ENCODE peak calls at places on chromosomes 2 and 18, in seven cellular contexts. One of them, this sample, is unnamed.

GRCh38 chr2:220275454-220275853 is 648.0 kb downstream of the SLC4A3 start:
- DNase-seq in CD4-positive, alpha-beta memory T cell: no peak
- DNase-seq in Daoy: no peak
- DNase-seq in T-helper 2 cell: no peak
- DNase-seq in NCI-H2029 treated with DMSO at 0.1 percent for 48 hours: no peak
- DNase-seq in HTR-8/SVneo: peak
- DNase-seq in stimulated activated CD4-positive, alpha-beta T cell treated with anti-CD3 and anti-CD28 coated beads, TNF-alpha, amount 100 ng/mL, for 24 hours: no peak
- DNase-seq in this sample: no peak

GRCh38 chr2:233130024-233130423 is 69.9 kb downstream of the INPP5D start:
- DNase-seq in CD4-positive, alpha-beta memory T cell: no peak
- DNase-seq in Daoy: no peak
- DNase-seq in T-helper 2 cell: no peak
- DNase-seq in NCI-H2029 treated with DMSO at 0.1 percent for 48 hours: no peak
- DNase-seq in HTR-8/SVneo: no peak
- DNase-seq in stimulated activated CD4-positive, alpha-beta T cell treated with anti-CD3 and anti-CD28 coated beads, TNF-alpha, amount 100 ng/mL, for 24 hours: no peak
- DNase-seq in this sample: no peak

GRCh38 chr2:54665436-54665856 is 58.0 kb upstream of the EML6 start:
- DNase-seq in CD4-positive, alpha-beta memory T cell: peak
- DNase-seq in Daoy: peak
- DNase-seq in T-helper 2 cell: peak
- DNase-seq in NCI-H2029 treated with DMSO at 0.1 percent for 48 hours: peak
- DNase-seq in HTR-8/SVneo: peak
- DNase-seq in stimulated activated CD4-positive, alpha-beta T cell treated with anti-CD3 and anti-CD28 coated beads, TNF-alpha, amount 100 ng/mL, for 24 hours: no peak
- DNase-seq in this sample: peak

GRCh38 chr2:123696799-123697410 is 328.2 kb upstream of the CNTNAP5 start:
- DNase-seq in CD4-positive, alpha-beta memory T cell: no peak
- DNase-seq in Daoy: no peak
- DNase-seq in T-helper 2 cell: no peak
- DNase-seq in NCI-H2029 treated with DMSO at 0.1 percent for 48 hours: no peak
- DNase-seq in HTR-8/SVneo: no peak
- DNase-seq in stimulated activated CD4-positive, alpha-beta T cell treated with anti-CD3 and anti-CD28 coated beads, TNF-alpha, amount 100 ng/mL, for 24 hours: no peak
- DNase-seq in this sample: no peak

GRCh38 chr2:102137138-102137537 is 5.4 kb upstream of the IL1R1 start:
- DNase-seq in CD4-positive, alpha-beta memory T cell: no peak
- DNase-seq in Daoy: no peak
- DNase-seq in T-helper 2 cell: peak
- DNase-seq in NCI-H2029 treated with DMSO at 0.1 percent for 48 hours: no peak
- DNase-seq in HTR-8/SVneo: no peak
- DNase-seq in stimulated activated CD4-positive, alpha-beta T cell treated with anti-CD3 and anti-CD28 coated beads, TNF-alpha, amount 100 ng/mL, for 24 hours: peak
- DNase-seq in this sample: no peak

GRCh38 chr2:108870069-108870644 is 83.6 kb downstream of the CCDC138 start:
- DNase-seq in CD4-positive, alpha-beta memory T cell: no peak
- DNase-seq in Daoy: no peak
- DNase-seq in T-helper 2 cell: no peak
- DNase-seq in NCI-H2029 treated with DMSO at 0.1 percent for 48 hours: no peak
- DNase-seq in HTR-8/SVneo: no peak
- DNase-seq in stimulated activated CD4-positive, alpha-beta T cell treated with anti-CD3 and anti-CD28 coated beads, TNF-alpha, amount 100 ng/mL, for 24 hours: no peak
- DNase-seq in this sample: no peak

GRCh38 chr18:22601481-22601880 is 183.8 kb upstream of the CTAGE1 start:
- DNase-seq in CD4-positive, alpha-beta memory T cell: no peak
- DNase-seq in Daoy: no peak
- DNase-seq in T-helper 2 cell: no peak
- DNase-seq in NCI-H2029 treated with DMSO at 0.1 percent for 48 hours: no peak
- DNase-seq in HTR-8/SVneo: no peak
- DNase-seq in stimulated activated CD4-positive, alpha-beta T cell treated with anti-CD3 and anti-CD28 coated beads, TNF-alpha, amount 100 ng/mL, for 24 hours: no peak
- DNase-seq in this sample: no peak

GRCh38 chr2:26540306-26540705 is 62.4 kb upstream of the OTOF start:
- DNase-seq in CD4-positive, alpha-beta memory T cell: no peak
- DNase-seq in Daoy: no peak
- DNase-seq in T-helper 2 cell: no peak
- DNase-seq in NCI-H2029 treated with DMSO at 0.1 percent for 48 hours: no peak
- DNase-seq in HTR-8/SVneo: no peak
- DNase-seq in stimulated activated CD4-positive, alpha-beta T cell treated with anti-CD3 and anti-CD28 coated beads, TNF-alpha, amount 100 ng/mL, for 24 hours: no peak
- DNase-seq in this sample: no peak

GRCh38 chr2:7881038-7881437 is 800.8 kb upstream of the ID2 start:
- DNase-seq in CD4-positive, alpha-beta memory T cell: no peak
- DNase-seq in Daoy: no peak
- DNase-seq in T-helper 2 cell: no peak
- DNase-seq in NCI-H2029 treated with DMSO at 0.1 percent for 48 hours: no peak
- DNase-seq in HTR-8/SVneo: no peak
- DNase-seq in stimulated activated CD4-positive, alpha-beta T cell treated with anti-CD3 and anti-CD28 coated beads, TNF-alpha, amount 100 ng/mL, for 24 hours: no peak
- DNase-seq in this sample: no peak

GRCh38 chr18:78672862-78673446 is 306.7 kb upstream of the SALL3 start:
- DNase-seq in CD4-positive, alpha-beta memory T cell: no peak
- DNase-seq in Daoy: no peak
- DNase-seq in T-helper 2 cell: no peak
- DNase-seq in NCI-H2029 treated with DMSO at 0.1 percent for 48 hours: no peak
- DNase-seq in HTR-8/SVneo: no peak
- DNase-seq in stimulated activated CD4-positive, alpha-beta T cell treated with anti-CD3 and anti-CD28 coated beads, TNF-alpha, amount 100 ng/mL, for 24 hours: no peak
- DNase-seq in this sample: no peak

GRCh38 chr2:201966691-201967388 is 66.8 kb upstream of the FZD7 start:
- DNase-seq in CD4-positive, alpha-beta memory T cell: no peak
- DNase-seq in Daoy: no peak
- DNase-seq in T-helper 2 cell: no peak
- DNase-seq in NCI-H2029 treated with DMSO at 0.1 percent for 48 hours: no peak
- DNase-seq in HTR-8/SVneo: no peak
- DNase-seq in stimulated activated CD4-positive, alpha-beta T cell treated with anti-CD3 and anti-CD28 coated beads, TNF-alpha, amount 100 ng/mL, for 24 hours: no peak
- DNase-seq in this sample: no peak

GRCh38 chr2:172288603-172289002 is 138.8 kb upstream of the ITGA6 start:
- DNase-seq in CD4-positive, alpha-beta memory T cell: peak
- DNase-seq in Daoy: peak
- DNase-seq in T-helper 2 cell: peak
- DNase-seq in NCI-H2029 treated with DMSO at 0.1 percent for 48 hours: peak
- DNase-seq in HTR-8/SVneo: no peak
- DNase-seq in stimulated activated CD4-positive, alpha-beta T cell treated with anti-CD3 and anti-CD28 coated beads, TNF-alpha, amount 100 ng/mL, for 24 hours: no peak
- DNase-seq in this sample: no peak

GRCh38 chr18:65279668-65280305 is 471.0 kb upstream of the CDH7 start:
- DNase-seq in CD4-positive, alpha-beta memory T cell: no peak
- DNase-seq in Daoy: no peak
- DNase-seq in T-helper 2 cell: no peak
- DNase-seq in NCI-H2029 treated with DMSO at 0.1 percent for 48 hours: no peak
- DNase-seq in HTR-8/SVneo: no peak
- DNase-seq in stimulated activated CD4-positive, alpha-beta T cell treated with anti-CD3 and anti-CD28 coated beads, TNF-alpha, amount 100 ng/mL, for 24 hours: no peak
- DNase-seq in this sample: no peak

GRCh38 chr2:7450188-7451156 is 533.3 kb downstream of the RNF144A start:
- DNase-seq in CD4-positive, alpha-beta memory T cell: peak
- DNase-seq in Daoy: no peak
- DNase-seq in T-helper 2 cell: peak
- DNase-seq in NCI-H2029 treated with DMSO at 0.1 percent for 48 hours: no peak
- DNase-seq in HTR-8/SVneo: no peak
- DNase-seq in stimulated activated CD4-positive, alpha-beta T cell treated with anti-CD3 and anti-CD28 coated beads, TNF-alpha, amount 100 ng/mL, for 24 hours: no peak
- DNase-seq in this sample: peak

GRCh38 chr2:209383212-209383611 is 40.6 kb upstream of the MAP2 start:
- DNase-seq in CD4-positive, alpha-beta memory T cell: no peak
- DNase-seq in Daoy: peak
- DNase-seq in T-helper 2 cell: no peak
- DNase-seq in NCI-H2029 treated with DMSO at 0.1 percent for 48 hours: peak
- DNase-seq in HTR-8/SVneo: peak
- DNase-seq in stimulated activated CD4-positive, alpha-beta T cell treated with anti-CD3 and anti-CD28 coated beads, TNF-alpha, amount 100 ng/mL, for 24 hours: no peak
- DNase-seq in this sample: no peak

GRCh38 chr18:80228051-80228848 is 19.1 kb downstream of the PARD6G start:
- DNase-seq in CD4-positive, alpha-beta memory T cell: no peak
- DNase-seq in Daoy: no peak
- DNase-seq in T-helper 2 cell: no peak
- DNase-seq in NCI-H2029 treated with DMSO at 0.1 percent for 48 hours: no peak
- DNase-seq in HTR-8/SVneo: no peak
- DNase-seq in stimulated activated CD4-positive, alpha-beta T cell treated with anti-CD3 and anti-CD28 coated beads, TNF-alpha, amount 100 ng/mL, for 24 hours: no peak
- DNase-seq in this sample: peak

GRCh38 chr2:132605236-132606180 is 64.5 kb downstream of the LYPD1 start:
- DNase-seq in CD4-positive, alpha-beta memory T cell: no peak
- DNase-seq in Daoy: no peak
- DNase-seq in T-helper 2 cell: no peak
- DNase-seq in NCI-H2029 treated with DMSO at 0.1 percent for 48 hours: no peak
- DNase-seq in HTR-8/SVneo: no peak
- DNase-seq in stimulated activated CD4-positive, alpha-beta T cell treated with anti-CD3 and anti-CD28 coated beads, TNF-alpha, amount 100 ng/mL, for 24 hours: no peak
- DNase-seq in this sample: no peak

GRCh38 chr2:215028231-215028630 is 110.2 kb downstream of the ABCA12 start:
- DNase-seq in CD4-positive, alpha-beta memory T cell: no peak
- DNase-seq in Daoy: peak
- DNase-seq in T-helper 2 cell: no peak
- DNase-seq in NCI-H2029 treated with DMSO at 0.1 percent for 48 hours: no peak
- DNase-seq in HTR-8/SVneo: peak
- DNase-seq in stimulated activated CD4-positive, alpha-beta T cell treated with anti-CD3 and anti-CD28 coated beads, TNF-alpha, amount 100 ng/mL, for 24 hours: no peak
- DNase-seq in this sample: no peak

GRCh38 chr2:121454549-121455090 is 76.1 kb upstream of the RNU4ATAC start:
- DNase-seq in CD4-positive, alpha-beta memory T cell: no peak
- DNase-seq in Daoy: no peak
- DNase-seq in T-helper 2 cell: no peak
- DNase-seq in NCI-H2029 treated with DMSO at 0.1 percent for 48 hours: no peak
- DNase-seq in HTR-8/SVneo: no peak
- DNase-seq in stimulated activated CD4-positive, alpha-beta T cell treated with anti-CD3 and anti-CD28 coated beads, TNF-alpha, amount 100 ng/mL, for 24 hours: no peak
- DNase-seq in this sample: no peak

GRCh38 chr2:26691881-26692813 is at the start of gene KCNK3:
- DNase-seq in CD4-positive, alpha-beta memory T cell: peak
- DNase-seq in Daoy: peak
- DNase-seq in T-helper 2 cell: peak
- DNase-seq in NCI-H2029 treated with DMSO at 0.1 percent for 48 hours: peak
- DNase-seq in HTR-8/SVneo: peak
- DNase-seq in stimulated activated CD4-positive, alpha-beta T cell treated with anti-CD3 and anti-CD28 coated beads, TNF-alpha, amount 100 ng/mL, for 24 hours: peak
- DNase-seq in this sample: peak

GRCh38 chr2:78145395-78145996 is 623.3 kb upstream of the LRRTM4 start:
- DNase-seq in CD4-positive, alpha-beta memory T cell: no peak
- DNase-seq in Daoy: no peak
- DNase-seq in T-helper 2 cell: no peak
- DNase-seq in NCI-H2029 treated with DMSO at 0.1 percent for 48 hours: no peak
- DNase-seq in HTR-8/SVneo: no peak
- DNase-seq in stimulated activated CD4-positive, alpha-beta T cell treated with anti-CD3 and anti-CD28 coated beads, TNF-alpha, amount 100 ng/mL, for 24 hours: no peak
- DNase-seq in this sample: no peak

GRCh38 chr2:241937297-241937696 is 67.8 kb downstream of the RTP5 start:
- DNase-seq in CD4-positive, alpha-beta memory T cell: no peak
- DNase-seq in Daoy: no peak
- DNase-seq in T-helper 2 cell: no peak
- DNase-seq in NCI-H2029 treated with DMSO at 0.1 percent for 48 hours: no peak
- DNase-seq in HTR-8/SVneo: no peak
- DNase-seq in stimulated activated CD4-positive, alpha-beta T cell treated with anti-CD3 and anti-CD28 coated beads, TNF-alpha, amount 100 ng/mL, for 24 hours: no peak
- DNase-seq in this sample: no peak

GRCh38 chr2:196096982-196097745 is 28.5 kb upstream of the DNAH7 start:
- DNase-seq in CD4-positive, alpha-beta memory T cell: no peak
- DNase-seq in Daoy: no peak
- DNase-seq in T-helper 2 cell: no peak
- DNase-seq in NCI-H2029 treated with DMSO at 0.1 percent for 48 hours: no peak
- DNase-seq in HTR-8/SVneo: no peak
- DNase-seq in stimulated activated CD4-positive, alpha-beta T cell treated with anti-CD3 and anti-CD28 coated beads, TNF-alpha, amount 100 ng/mL, for 24 hours: no peak
- DNase-seq in this sample: no peak

GRCh38 chr18:45954070-45954712 is 12.9 kb downstream of the EPG5 start:
- DNase-seq in CD4-positive, alpha-beta memory T cell: no peak
- DNase-seq in Daoy: peak
- DNase-seq in T-helper 2 cell: no peak
- DNase-seq in NCI-H2029 treated with DMSO at 0.1 percent for 48 hours: no peak
- DNase-seq in HTR-8/SVneo: peak
- DNase-seq in stimulated activated CD4-positive, alpha-beta T cell treated with anti-CD3 and anti-CD28 coated beads, TNF-alpha, amount 100 ng/mL, for 24 hours: no peak
- DNase-seq in this sample: no peak

GRCh38 chr2:46025683-46026082 is 271.5 kb upstream of the EPAS1 start:
- DNase-seq in CD4-positive, alpha-beta memory T cell: no peak
- DNase-seq in Daoy: no peak
- DNase-seq in T-helper 2 cell: no peak
- DNase-seq in NCI-H2029 treated with DMSO at 0.1 percent for 48 hours: no peak
- DNase-seq in HTR-8/SVneo: no peak
- DNase-seq in stimulated activated CD4-positive, alpha-beta T cell treated with anti-CD3 and anti-CD28 coated beads, TNF-alpha, amount 100 ng/mL, for 24 hours: no peak
- DNase-seq in this sample: no peak

GRCh38 chr2:86706220-86706619 is 13.9 kb upstream of the RMND5A start:
- DNase-seq in CD4-positive, alpha-beta memory T cell: no peak
- DNase-seq in Daoy: no peak
- DNase-seq in T-helper 2 cell: no peak
- DNase-seq in NCI-H2029 treated with DMSO at 0.1 percent for 48 hours: no peak
- DNase-seq in HTR-8/SVneo: no peak
- DNase-seq in stimulated activated CD4-positive, alpha-beta T cell treated with anti-CD3 and anti-CD28 coated beads, TNF-alpha, amount 100 ng/mL, for 24 hours: no peak
- DNase-seq in this sample: no peak

GRCh38 chr2:202786792-202787191 is 84.8 kb downstream of the ICA1L start:
- DNase-seq in CD4-positive, alpha-beta memory T cell: no peak
- DNase-seq in Daoy: no peak
- DNase-seq in T-helper 2 cell: no peak
- DNase-seq in NCI-H2029 treated with DMSO at 0.1 percent for 48 hours: no peak
- DNase-seq in HTR-8/SVneo: no peak
- DNase-seq in stimulated activated CD4-positive, alpha-beta T cell treated with anti-CD3 and anti-CD28 coated beads, TNF-alpha, amount 100 ng/mL, for 24 hours: no peak
- DNase-seq in this sample: no peak

GRCh38 chr2:144152817-144153271 is 367.1 kb downstream of the ZEB2 start:
- DNase-seq in CD4-positive, alpha-beta memory T cell: no peak
- DNase-seq in Daoy: peak
- DNase-seq in T-helper 2 cell: no peak
- DNase-seq in NCI-H2029 treated with DMSO at 0.1 percent for 48 hours: no peak
- DNase-seq in HTR-8/SVneo: no peak
- DNase-seq in stimulated activated CD4-positive, alpha-beta T cell treated with anti-CD3 and anti-CD28 coated beads, TNF-alpha, amount 100 ng/mL, for 24 hours: no peak
- DNase-seq in this sample: no peak

GRCh38 chr2:237874585-237875161 is 15.2 kb downstream of the RAMP1 start:
- DNase-seq in CD4-positive, alpha-beta memory T cell: no peak
- DNase-seq in Daoy: peak
- DNase-seq in T-helper 2 cell: no peak
- DNase-seq in NCI-H2029 treated with DMSO at 0.1 percent for 48 hours: no peak
- DNase-seq in HTR-8/SVneo: peak
- DNase-seq in stimulated activated CD4-positive, alpha-beta T cell treated with anti-CD3 and anti-CD28 coated beads, TNF-alpha, amount 100 ng/mL, for 24 hours: no peak
- DNase-seq in this sample: no peak

GRCh38 chr2:167579826-167580225 is 667.6 kb downstream of the STK39 start:
- DNase-seq in CD4-positive, alpha-beta memory T cell: no peak
- DNase-seq in Daoy: no peak
- DNase-seq in T-helper 2 cell: no peak
- DNase-seq in NCI-H2029 treated with DMSO at 0.1 percent for 48 hours: no peak
- DNase-seq in HTR-8/SVneo: no peak
- DNase-seq in stimulated activated CD4-positive, alpha-beta T cell treated with anti-CD3 and anti-CD28 coated beads, TNF-alpha, amount 100 ng/mL, for 24 hours: no peak
- DNase-seq in this sample: no peak

GRCh38 chr2:180583441-180584140 is 396.8 kb upstream of the UBE2E3 start:
- DNase-seq in CD4-positive, alpha-beta memory T cell: no peak
- DNase-seq in Daoy: no peak
- DNase-seq in T-helper 2 cell: no peak
- DNase-seq in NCI-H2029 treated with DMSO at 0.1 percent for 48 hours: no peak
- DNase-seq in HTR-8/SVneo: no peak
- DNase-seq in stimulated activated CD4-positive, alpha-beta T cell treated with anti-CD3 and anti-CD28 coated beads, TNF-alpha, amount 100 ng/mL, for 24 hours: no peak
- DNase-seq in this sample: no peak

GRCh38 chr2:235774153-235774552 is 280.3 kb downstream of the AGAP1 start:
- DNase-seq in CD4-positive, alpha-beta memory T cell: no peak
- DNase-seq in Daoy: no peak
- DNase-seq in T-helper 2 cell: no peak
- DNase-seq in NCI-H2029 treated with DMSO at 0.1 percent for 48 hours: no peak
- DNase-seq in HTR-8/SVneo: no peak
- DNase-seq in stimulated activated CD4-positive, alpha-beta T cell treated with anti-CD3 and anti-CD28 coated beads, TNF-alpha, amount 100 ng/mL, for 24 hours: no peak
- DNase-seq in this sample: no peak

GRCh38 chr2:25983735-25984134 is 1.4 kb upstream of the KIF3C start:
- DNase-seq in CD4-positive, alpha-beta memory T cell: no peak
- DNase-seq in Daoy: no peak
- DNase-seq in T-helper 2 cell: no peak
- DNase-seq in NCI-H2029 treated with DMSO at 0.1 percent for 48 hours: no peak
- DNase-seq in HTR-8/SVneo: no peak
- DNase-seq in stimulated activated CD4-positive, alpha-beta T cell treated with anti-CD3 and anti-CD28 coated beads, TNF-alpha, amount 100 ng/mL, for 24 hours: no peak
- DNase-seq in this sample: no peak

GRCh38 chr2:14194233-14194632 is 438.3 kb upstream of the LRATD1 start:
- DNase-seq in CD4-positive, alpha-beta memory T cell: no peak
- DNase-seq in Daoy: no peak
- DNase-seq in T-helper 2 cell: no peak
- DNase-seq in NCI-H2029 treated with DMSO at 0.1 percent for 48 hours: peak
- DNase-seq in HTR-8/SVneo: no peak
- DNase-seq in stimulated activated CD4-positive, alpha-beta T cell treated with anti-CD3 and anti-CD28 coated beads, TNF-alpha, amount 100 ng/mL, for 24 hours: no peak
- DNase-seq in this sample: no peak